ENCODE peak calls at places on chromosomes 4 and X, in ten cellular contexts. One of them, this sample, is unnamed.

GRCh38 chrX:153926863-153927685 is 1.0 kb upstream of the ARHGAP4 start:
- DNase-seq in HFFc6: no peak
- DNase-seq in iris pigment epithelial cell: peak
- DNase-seq in activated CD4-positive, alpha-beta T cell treated with anti-CD3 and anti-CD28 coated beads, Interleukin-2, amount 10 ng/mL, durations not matched to agents 7 days and 5 days: peak
- DNase-seq in IMR-90: peak
- DNase-seq in ACHN: no peak
- DNase-seq in CD8-positive, alpha-beta memory T cell: peak
- DNase-seq in astrocyte of the cerebellum: no peak
- DNase-seq in fibroblast of lung: no peak
- DNase-seq in renal cortical epithelial cell: peak
- DNase-seq in this sample: peak

GRCh38 chr4:127203561-127204260 is 429.0 kb upstream of the INTU start:
- DNase-seq in HFFc6: peak
- DNase-seq in iris pigment epithelial cell: peak
- DNase-seq in activated CD4-positive, alpha-beta T cell treated with anti-CD3 and anti-CD28 coated beads, Interleukin-2, amount 10 ng/mL, durations not matched to agents 7 days and 5 days: no peak
- DNase-seq in IMR-90: peak
- DNase-seq in ACHN: no peak
- DNase-seq in CD8-positive, alpha-beta memory T cell: no peak
- DNase-seq in astrocyte of the cerebellum: peak
- DNase-seq in fibroblast of lung: peak
- DNase-seq in renal cortical epithelial cell: peak
- DNase-seq in this sample: no peak

GRCh38 chrX:27439771-27440170 is 23.4 kb downstream of the PPP4R3C start:
- DNase-seq in HFFc6: no peak
- DNase-seq in iris pigment epithelial cell: peak
- DNase-seq in activated CD4-positive, alpha-beta T cell treated with anti-CD3 and anti-CD28 coated beads, Interleukin-2, amount 10 ng/mL, durations not matched to agents 7 days and 5 days: no peak
- DNase-seq in IMR-90: no peak
- DNase-seq in ACHN: no peak
- DNase-seq in CD8-positive, alpha-beta memory T cell: no peak
- DNase-seq in astrocyte of the cerebellum: peak
- DNase-seq in fibroblast of lung: no peak
- DNase-seq in renal cortical epithelial cell: peak
- DNase-seq in this sample: no peak

GRCh38 chr4:158327525-158327924 is 117.2 kb downstream of the TMEM144 start:
- DNase-seq in HFFc6: no peak
- DNase-seq in iris pigment epithelial cell: no peak
- DNase-seq in activated CD4-positive, alpha-beta T cell treated with anti-CD3 and anti-CD28 coated beads, Interleukin-2, amount 10 ng/mL, durations not matched to agents 7 days and 5 days: no peak
- DNase-seq in IMR-90: no peak
- DNase-seq in ACHN: no peak
- DNase-seq in CD8-positive, alpha-beta memory T cell: no peak
- DNase-seq in astrocyte of the cerebellum: no peak
- DNase-seq in fibroblast of lung: no peak
- DNase-seq in renal cortical epithelial cell: peak
- DNase-seq in this sample: no peak

GRCh38 chrX:2577844-2578444 is 77.2 kb upstream of the DHRSX start:
- DNase-seq in HFFc6: no peak
- DNase-seq in iris pigment epithelial cell: peak
- DNase-seq in activated CD4-positive, alpha-beta T cell treated with anti-CD3 and anti-CD28 coated beads, Interleukin-2, amount 10 ng/mL, durations not matched to agents 7 days and 5 days: no peak
- DNase-seq in IMR-90: no peak
- DNase-seq in ACHN: no peak
- DNase-seq in CD8-positive, alpha-beta memory T cell: no peak
- DNase-seq in astrocyte of the cerebellum: peak
- DNase-seq in fibroblast of lung: no peak
- DNase-seq in renal cortical epithelial cell: no peak
- DNase-seq in this sample: no peak

GRCh38 chr4:85474818-85475630 is at the start of gene ARHGAP24:
- DNase-seq in HFFc6: peak
- DNase-seq in iris pigment epithelial cell: peak
- DNase-seq in activated CD4-positive, alpha-beta T cell treated with anti-CD3 and anti-CD28 coated beads, Interleukin-2, amount 10 ng/mL, durations not matched to agents 7 days and 5 days: no peak
- DNase-seq in IMR-90: peak
- DNase-seq in ACHN: no peak
- DNase-seq in CD8-positive, alpha-beta memory T cell: no peak
- DNase-seq in astrocyte of the cerebellum: peak
- DNase-seq in fibroblast of lung: peak
- DNase-seq in renal cortical epithelial cell: peak
- DNase-seq in this sample: peak

GRCh38 chr4:15649914-15650545 is 5.1 kb downstream of the FBXL5 start:
- DNase-seq in HFFc6: peak
- DNase-seq in iris pigment epithelial cell: peak
- DNase-seq in activated CD4-positive, alpha-beta T cell treated with anti-CD3 and anti-CD28 coated beads, Interleukin-2, amount 10 ng/mL, durations not matched to agents 7 days and 5 days: peak
- DNase-seq in IMR-90: peak
- DNase-seq in ACHN: peak
- DNase-seq in CD8-positive, alpha-beta memory T cell: peak
- DNase-seq in astrocyte of the cerebellum: no peak
- DNase-seq in fibroblast of lung: peak
- DNase-seq in renal cortical epithelial cell: peak
- DNase-seq in this sample: peak

GRCh38 chr4:6329478-6330383 is 60.1 kb downstream of the WFS1 start:
- DNase-seq in HFFc6: no peak
- DNase-seq in iris pigment epithelial cell: no peak
- DNase-seq in activated CD4-positive, alpha-beta T cell treated with anti-CD3 and anti-CD28 coated beads, Interleukin-2, amount 10 ng/mL, durations not matched to agents 7 days and 5 days: no peak
- DNase-seq in IMR-90: no peak
- DNase-seq in ACHN: no peak
- DNase-seq in CD8-positive, alpha-beta memory T cell: no peak
- DNase-seq in astrocyte of the cerebellum: no peak
- DNase-seq in fibroblast of lung: no peak
- DNase-seq in renal cortical epithelial cell: no peak
- DNase-seq in this sample: no peak

GRCh38 chr4:24568425-24568824 is 15.9 kb downstream of the DHX15 start:
- DNase-seq in HFFc6: no peak
- DNase-seq in iris pigment epithelial cell: no peak
- DNase-seq in activated CD4-positive, alpha-beta T cell treated with anti-CD3 and anti-CD28 coated beads, Interleukin-2, amount 10 ng/mL, durations not matched to agents 7 days and 5 days: no peak
- DNase-seq in IMR-90: no peak
- DNase-seq in ACHN: no peak
- DNase-seq in CD8-positive, alpha-beta memory T cell: no peak
- DNase-seq in astrocyte of the cerebellum: no peak
- DNase-seq in fibroblast of lung: no peak
- DNase-seq in renal cortical epithelial cell: no peak
- DNase-seq in this sample: no peak